ENCODE peak calls at places on chromosomes 12 and 14, in four cellular contexts. N is IMR-90, C is upper lobe of right lung, Y is esophagus squamous epithelium. V is an unnamed sample.

GRCh38 chr12:103626498-103626897 is 39.4 kb downstream of the STAB2 start:
- DNase-seq in C (no peak), Y (no peak), N (peak), V (peak)

GRCh38 chr12:114347861-114348260 is 58.1 kb downstream of the TBX5 start:
- DNase-seq in C (no peak), Y (no peak), N (no peak), V (no peak)

GRCh38 chr12:18462437-18462836 is 201.1 kb downstream of the PIK3C2G start:
- DNase-seq in N (peak), C (no peak), Y (no peak), V (peak)

GRCh38 chr12:10941916-10942607 is 3.0 kb upstream of the TAS2R14 start:
- DNase-seq in C (no peak), N (no peak), Y (no peak), V (no peak)

GRCh38 chr12:107393043-107393725 is 292.4 kb upstream of the PWP1 start:
- DNase-seq in Y (no peak), C (no peak), N (no peak), V (no peak)

GRCh38 chr12:127293507-127294310 is 973.3 kb upstream of the TMEM132C start:
- DNase-seq in C (peak), Y (no peak), N (peak), V (no peak)

GRCh38 chr14:73760598-73761586 is 46.7 kb upstream of the PNMA1 start:
- DNase-seq in Y (no peak), C (no peak), N (no peak), V (no peak)

GRCh38 chr14:60563113-60563512 is 54.2 kb downstream of the SIX6 start:
- DNase-seq in Y (no peak), N (peak), C (no peak), V (peak)

GRCh38 chr12:7645395-7646177 is 20.1 kb downstream of the APOBEC1 start:
- DNase-seq in N (peak), C (no peak), Y (no peak), V (peak)

GRCh38 chr14:89265229-89265628 is 151.8 kb downstream of the FOXN3 start:
- DNase-seq in C (no peak), Y (no peak), N (no peak), V (no peak)

GRCh38 chr14:53462931-53463778 is 310.0 kb upstream of the DDHD1 start:
- DNase-seq in C (peak), N (no peak), Y (no peak), V (no peak)

GRCh38 chr14:55102141-55102547 is 26.9 kb upstream of the LGALS3 start:
- DNase-seq in N (peak), C (peak), Y (peak), V (peak)

GRCh38 chr12:39365364-39366001 is 77.4 kb downstream of the KIF21A start:
- DNase-seq in C (no peak), N (no peak), Y (no peak), V (no peak)

GRCh38 chr12:129660961-129661360 is 242.9 kb downstream of the TMEM132D start:
- DNase-seq in Y (no peak), C (no peak), N (no peak), V (no peak)

GRCh38 chr12:55060470-55060869 is 40.7 kb downstream of the NEUROD4 start:
- DNase-seq in N (no peak), C (no peak), Y (no peak), V (no peak)

GRCh38 chr12:69425417-69425816 is 44.8 kb upstream of the FRS2 start:
- DNase-seq in Y (no peak), C (no peak), N (no peak), V (no peak)

GRCh38 chr12:120367252-120367923 is 1.6 kb downstream of the MSI1 start:
- DNase-seq in N (no peak), Y (no peak), C (no peak), V (no peak)

GRCh38 chr12:120367924-120368788 is 808 bp downstream of the MSI1 start:
- DNase-seq in N (no peak), C (no peak), Y (no peak), V (no peak)

GRCh38 chr12:120368789-120369475 is at the start of gene MSI1:
- DNase-seq in Y (no peak), N (no peak), C (no peak), V (no peak)

GRCh38 chr12:120370343-120371243 is 1.6 kb upstream of the MSI1 start:
- DNase-seq in C (no peak), Y (no peak), N (no peak), V (no peak)

DNA sequence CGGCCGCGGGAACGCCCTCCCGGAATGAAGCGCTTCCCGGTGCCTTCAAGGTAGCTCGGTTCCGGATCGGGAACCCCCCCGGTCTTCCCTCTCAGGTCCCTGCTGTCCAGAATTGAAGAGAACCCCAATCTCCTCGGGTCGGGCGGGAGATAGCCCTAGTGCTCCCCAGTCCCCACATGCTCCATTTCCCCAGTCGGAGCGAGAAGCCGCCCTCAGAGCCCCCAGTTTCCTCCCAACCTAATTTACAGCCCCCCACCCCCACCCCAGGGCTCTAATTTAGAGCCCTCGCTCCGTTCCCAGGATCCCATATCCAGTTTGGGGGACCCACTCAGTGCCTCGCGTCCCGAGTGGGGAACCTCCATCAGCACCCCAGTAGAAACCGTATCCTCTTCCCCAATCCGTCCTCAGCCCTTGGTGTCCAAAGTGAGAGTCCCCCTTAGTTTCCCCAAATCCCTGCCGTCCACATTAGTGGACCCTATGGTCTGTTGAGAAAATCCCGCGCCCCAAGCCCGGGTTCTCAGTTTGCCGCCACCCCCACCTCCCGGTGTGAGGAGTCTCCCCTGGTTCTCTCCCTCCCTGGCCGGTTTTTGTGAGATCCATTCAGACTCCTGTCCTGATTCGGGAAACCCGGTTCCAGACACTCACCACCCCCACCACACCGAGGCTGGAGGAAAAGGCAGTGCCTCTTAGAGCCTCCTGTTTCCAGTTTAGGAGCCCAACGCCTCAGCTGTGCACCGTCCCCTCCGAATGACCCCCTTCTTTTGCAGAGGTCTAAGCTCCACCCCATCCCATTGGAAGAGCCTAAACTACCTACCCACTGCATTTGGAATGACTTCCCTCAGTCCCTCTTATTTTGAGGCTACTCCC is 745 bp upstream of the MSI1 start:
- DNase-seq in N (no peak), Y (no peak), C (no peak), V (no peak)
- H3K4me3 ChIP-seq in N (no peak), Y (peak), C (no peak), V (no peak)

GRCh38 chr14:50311337-50311973 is 574 bp downstream of the L2HGDH start:
- DNase-seq in C (no peak), Y (no peak), N (no peak), V (no peak)
- TF ChIP-seq CTCF in C (peak), Y (no peak), N (peak), V (peak)

GRCh38 chr12:92722897-92723296 is 20.1 kb downstream of the PLEKHG7 start:
- DNase-seq in C (no peak), N (no peak), Y (no peak), V (no peak)
- H3K4me3 ChIP-seq in C (no peak), N (no peak), Y (no peak), V (no peak)

DNA sequence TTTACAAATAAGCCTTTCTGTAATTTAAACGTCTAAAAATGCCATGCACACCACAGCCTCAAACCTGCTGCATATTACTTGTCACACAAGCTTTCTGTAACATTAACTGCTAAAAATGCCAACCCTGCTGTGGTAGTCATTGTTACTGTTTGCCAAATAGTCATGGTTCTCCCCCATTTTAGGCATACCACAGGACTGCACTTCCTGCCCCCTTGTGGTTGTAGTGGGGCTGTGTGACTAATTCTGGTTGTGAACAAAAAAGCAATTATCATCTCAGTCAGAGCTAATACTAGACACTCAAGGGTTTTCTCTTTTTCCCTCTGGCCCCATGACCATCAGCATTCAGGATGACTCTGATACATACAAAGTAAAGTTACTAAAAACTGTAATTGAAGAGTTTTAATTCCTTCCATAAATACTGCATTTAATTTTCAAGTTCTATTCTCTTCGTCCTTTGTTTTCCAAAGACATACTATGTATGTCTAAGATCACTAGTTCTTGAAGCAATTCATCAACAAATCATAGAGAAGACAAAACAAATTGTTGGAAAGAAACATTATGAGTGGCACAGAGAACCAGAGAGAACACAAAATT is 5.7 kb upstream of the SLC35F4 start:
- DNase-seq in Y (no peak), N (peak), C (no peak), V (peak)
- TF ChIP-seq CTCF in Y (peak), N (peak), C (peak), V (peak)

DNA sequence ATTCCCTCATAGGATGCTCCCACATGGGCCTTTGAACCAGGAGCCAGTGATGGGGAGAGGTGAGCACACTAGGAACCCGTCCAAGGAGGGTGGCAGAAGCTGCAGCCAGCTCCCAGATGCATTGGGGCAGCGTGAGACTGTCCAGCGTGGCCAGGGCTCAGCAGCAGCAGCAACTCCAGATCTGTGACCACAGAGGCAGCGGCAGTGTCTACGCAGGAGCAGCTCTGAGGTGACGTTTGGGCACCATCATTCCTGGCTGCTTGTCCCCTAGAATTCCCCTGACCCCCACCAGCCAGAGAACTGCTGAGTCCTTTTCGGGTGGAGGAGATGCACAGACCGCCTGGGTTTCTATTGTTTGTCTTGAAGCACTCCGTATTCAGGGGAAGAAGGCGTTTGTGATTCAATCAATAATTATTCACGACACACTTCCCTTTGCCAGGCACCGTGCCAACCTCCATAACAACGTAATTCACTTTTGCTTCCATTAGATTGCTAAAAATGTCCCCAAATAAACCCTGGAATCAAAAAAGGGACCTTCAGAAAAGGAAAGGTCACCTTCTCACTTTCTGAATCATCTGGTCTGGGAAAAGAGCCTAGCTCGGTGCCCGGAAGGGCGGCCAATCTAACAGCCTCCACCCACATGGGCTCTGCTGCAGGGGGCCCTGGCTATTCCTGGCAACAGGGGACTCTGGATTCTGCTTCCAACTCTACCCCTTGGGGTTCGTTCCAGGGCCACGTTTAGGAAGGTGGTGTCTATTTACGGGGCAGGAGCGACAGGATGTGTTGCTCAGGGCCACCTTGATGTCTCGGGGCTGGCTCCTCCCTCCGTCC is 11.4 kb upstream of the BDKRB2 start:
- DNase-seq in N (no peak), C (no peak), Y (no peak), V (no peak)
- H3K4me3 ChIP-seq in N (no peak), C (no peak), Y (no peak), V (no peak)

GRCh38 chr12:80946591-80946990 is 8.9 kb upstream of the LIN7A start:
- DNase-seq in C (no peak), Y (no peak), N (peak), V (no peak)
- TF ChIP-seq CTCF in C (peak), Y (no peak), N (peak), V (peak)

DNA sequence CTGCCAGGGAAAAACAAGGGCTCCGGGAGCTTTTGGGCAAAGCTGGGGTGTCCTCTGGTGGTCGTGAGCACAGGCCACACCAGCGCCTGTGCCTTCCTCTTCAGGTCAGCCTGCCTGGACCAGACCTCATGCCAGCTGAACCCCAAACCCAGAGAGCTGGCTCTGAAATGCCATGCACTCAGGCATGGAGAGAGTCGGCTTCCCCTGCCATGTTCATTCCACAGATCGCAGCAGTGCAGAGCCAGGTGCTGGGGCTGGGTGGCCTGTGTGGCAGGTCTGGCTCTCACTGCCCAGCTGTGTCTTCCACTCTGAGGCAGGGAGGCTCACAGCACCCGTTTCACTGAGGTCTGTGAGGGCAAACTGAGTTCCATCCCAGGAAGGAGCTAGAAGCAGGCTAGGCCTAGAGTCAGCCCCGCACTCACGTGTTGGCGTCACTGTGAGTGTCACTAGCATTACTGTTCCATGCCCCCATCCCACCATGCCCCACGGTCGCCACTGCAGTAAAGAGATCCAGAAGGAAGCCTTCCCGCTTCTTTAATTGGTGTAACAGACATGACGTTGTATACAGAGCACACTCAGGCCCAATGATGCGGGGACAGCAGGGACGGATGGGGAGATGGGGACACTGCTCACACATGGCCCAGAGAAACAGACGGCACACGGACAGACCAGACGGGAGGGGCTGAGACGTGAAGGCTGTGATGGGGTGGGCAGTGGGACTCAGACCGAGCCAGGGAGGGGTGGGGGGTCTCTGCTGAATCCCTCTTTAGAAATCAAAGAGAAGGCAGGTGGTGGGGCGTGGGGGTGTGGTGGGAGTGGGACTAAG is 2.7 kb downstream of the ARL6IP4 start:
- DNase-seq in Y (no peak), N (no peak), C (no peak), V (no peak)
- H3K4me3 ChIP-seq in Y (no peak), N (no peak), C (no peak), V (no peak)